ENCODE peak calls at places on chromosomes 16 and 17, in ten cellular contexts. I is stimulated activated CD8-positive, alpha-beta memory T cell treated with anti-CD3 and anti-CD28 coated beads, Interleukin-2, amount 100 ng/mL, for 48 hours; F is endothelial cell; B is non-pigmented ciliary epithelial cell; O is activated CD8-positive, alpha-beta T cell treated with anti-CD3 and anti-CD28 coated beads for 36 hours; S is iris pigment epithelial cell; G is effector CD4-positive, alpha-beta T cell; X is left kidney; K is GM19239; Y is lung microvascular endothelial cell. Q is an unnamed sample.

GRCh38 chr16:89166696-89167424 is 4.7 kb upstream of the CDH15 start:
- DNase-seq in Y (no peak), S (no peak), O (no peak), X (no peak), B (no peak), I (no peak), F (no peak), G (no peak), K (no peak), Q (no peak)

GRCh38 chr16:4093495-4094137 is 22.6 kb downstream of the ADCY9 start:
- DNase-seq in G (no peak), O (no peak), S (peak; percentile 34), Y (no peak), I (no peak), F (no peak), K (no peak), B (no peak), X (peak; percentile 48), Q (no peak)

GRCh38 chr16:56401482-56401881 is 23.9 kb downstream of the AMFR start:
- DNase-seq in G (no peak), F (peak; percentile 31), Y (peak; percentile 5), B (no peak), I (no peak), O (no peak), X (peak; percentile 9), K (no peak), S (no peak), Q (peak; percentile 45)

GRCh38 chr16:2474877-2475412 is at the start of gene TBC1D24:
- DNase-seq in Y (peak; percentile 84), S (peak; percentile 70), G (peak; percentile 56), X (peak; percentile 96), K (peak; percentile 100), I (peak; percentile 81), B (no peak), O (peak; percentile 85), F (peak; percentile 92), Q (peak; percentile 82)

GRCh38 chr17:7109461-7110322 is 4.9 kb downstream of the ASGR2 start:
- DNase-seq in F (no peak), B (no peak), K (no peak), S (no peak), I (no peak), O (no peak), Y (no peak), G (no peak), X (no peak), Q (no peak)

GRCh38 chr16:67800252-67801046 is 5.9 kb downstream of the RANBP10 start:
- DNase-seq in G (no peak), I (no peak), B (no peak), O (no peak), X (no peak), K (no peak), F (no peak), S (no peak), Y (no peak), Q (no peak)

GRCh38 chr16:54444851-54445523 is 158.4 kb upstream of the IRX3 start:
- DNase-seq in Y (no peak), I (no peak), O (no peak), X (no peak), S (no peak), G (no peak), F (no peak), K (no peak), B (no peak), Q (no peak)

GRCh38 chr17:28725660-28726395 is at the start of gene TLCD1:
- DNase-seq in X (peak; percentile 89), B (no peak), G (peak; percentile 49), Y (peak; percentile 51), S (peak; percentile 76), O (peak; percentile 71), K (no peak), F (peak; percentile 69), I (no peak), Q (peak; percentile 93)

GRCh38 chr16:71954699-71955195 is 45.5 kb downstream of the PKD1L3 start:
- DNase-seq in S (no peak), O (no peak), I (no peak), X (no peak), K (no peak), F (no peak), B (no peak), Y (no peak), G (no peak), Q (no peak)

GRCh38 chr17:17971431-17972125 is 622 bp downstream of the TOM1L2 start:
- DNase-seq in B (no peak), K (no peak), I (no peak), S (no peak), O (peak; percentile 10), G (peak; percentile 32), X (peak; percentile 23), F (no peak), Y (peak; percentile 7), Q (peak; percentile 34)

GRCh38 chr16:55479560-55480197 is 681 bp downstream of the MMP2 start:
- DNase-seq in G (no peak), K (no peak), B (no peak), S (no peak), I (no peak), X (peak; percentile 34), F (no peak), O (no peak), Y (peak; percentile 13), Q (peak; percentile 44)

GRCh38 chr17:66494023-66494803 is 191.8 kb downstream of the PRKCA start:
- DNase-seq in G (no peak), I (no peak), B (peak; percentile 80), X (no peak), F (no peak), K (no peak), O (peak; percentile 30), S (peak; percentile 93), Y (peak; percentile 90), Q (peak; percentile 39)

GRCh38 chr16:73735018-73735417 is 561.6 kb upstream of the PSMD7 start:
- DNase-seq in X (no peak), K (no peak), B (peak; percentile 36), S (peak; percentile 62), Y (peak; percentile 1), O (peak; percentile 29), G (no peak), I (no peak), F (no peak), Q (no peak)

GRCh38 chr16:81876273-81876900 is 97.3 kb downstream of the PLCG2 start:
- DNase-seq in X (no peak), F (no peak), G (no peak), Y (no peak), O (no peak), S (no peak), K (no peak), I (no peak), B (no peak), Q (no peak)

GRCh38 chr17:68646626-68647526 is 45.7 kb upstream of the FAM20A start:
- DNase-seq in G (no peak), O (no peak), S (peak; percentile 34), B (no peak), K (no peak), I (no peak), Y (no peak), X (no peak), F (no peak), Q (no peak)

GRCh38 chr17:55433629-55434422 is 12.2 kb upstream of the MMD start:
- DNase-seq in F (no peak), G (no peak), S (peak; percentile 99), B (peak; percentile 82), O (no peak), I (no peak), X (no peak), Y (peak; percentile 80), K (no peak), Q (no peak)

GRCh38 chr16:3065742-3066439 is 451 bp downstream of the IL32 start:
- DNase-seq in Y (no peak), S (no peak), I (no peak), K (no peak), B (no peak), F (no peak), G (no peak), O (peak; percentile 45), X (no peak), Q (no peak)

GRCh38 chr16:12256880-12257279 is 280.3 kb downstream of the SNX29 start:
- DNase-seq in B (no peak), S (no peak), G (no peak), K (no peak), X (no peak), Y (no peak), O (no peak), I (no peak), F (no peak), Q (peak; percentile 26)

GRCh38 chr17:76752006-76752405 is 14.1 kb downstream of the MFSD11 start:
- DNase-seq in F (no peak), X (no peak), I (no peak), K (no peak), G (peak; percentile 29), Y (peak; percentile 85), O (no peak), S (no peak), B (no peak), Q (no peak)

GRCh38 chr16:52690468-52690867 is 143.5 kb upstream of the TOX3 start:
- DNase-seq in O (no peak), G (no peak), Y (no peak), X (no peak), B (no peak), I (no peak), F (no peak), S (no peak), K (no peak), Q (no peak)

Q was measured in mesendoderm.